ENCODE peak calls at places on chromosomes 1 and 21, in five cellular contexts. U, D, R, A and N are unnamed samples.
A peak's percentile ranks its signal among the peaks of the same experiment; 100 is the strongest.

GRCh38 chr1:155455588-155456195 is 106.9 kb downstream of the ASH1L start:
- DNase-seq in D (no peak), A (no peak), R (no peak), U (no peak), N (no peak)

GRCh38 chr1:23865543-23865930 is 2.6 kb downstream of the FUCA1 start:
- DNase-seq in R (no peak), D (no peak), U (no peak), A (no peak), N (no peak)

GRCh38 chr1:15353839-15354579 is 55.7 kb upstream of the EFHD2 start:
- DNase-seq in D (no peak), R (no peak), A (no peak), U (no peak), N (no peak)

GRCh38 chr1:110798691-110799256 is 74.2 kb upstream of the CD53 start:
- DNase-seq in A (no peak), U (no peak), D (no peak), R (no peak), N (no peak)

GRCh38 chr1:230426246-230427101 is at the start of gene PGBD5:
- DNase-seq in A (peak; percentile 69), R (no peak), U (peak; percentile 85), D (peak; percentile 85), N (peak; percentile 76)

GRCh38 chr1:16430598-16430997 is 6.6 kb downstream of the SPATA21 start:
- DNase-seq in D (no peak), R (no peak), U (no peak), A (no peak), N (no peak)

GRCh38 chr1:23168079-23168461 is 586 bp downstream of the LUZP1 start:
- DNase-seq in U (peak; percentile 47), R (no peak), D (no peak), A (peak; percentile 68), N (peak; percentile 25)

GRCh38 chr1:19083081-19083480 is 126.6 kb upstream of the IFFO2 start:
- DNase-seq in A (no peak), R (no peak), D (no peak), U (no peak), N (no peak)

GRCh38 chr21:42746593-42747266 is 93.3 kb downstream of the PDE9A start:
- DNase-seq in R (no peak), A (peak; percentile 70), U (no peak), D (no peak), N (no peak)

GRCh38 chr1:169115891-169116585 is 9.5 kb downstream of the ATP1B1 start:
- DNase-seq in U (no peak), D (no peak), R (no peak), A (peak; percentile 77), N (no peak)

GRCh38 chr1:234743866-234744581 is 134.0 kb upstream of the IRF2BP2 start:
- DNase-seq in D (no peak), A (no peak), R (no peak), U (peak; percentile 55), N (no peak)

GRCh38 chr1:78229344-78229743 is 183.6 kb downstream of the GIPC2 start:
- DNase-seq in R (no peak), U (no peak), A (no peak), D (no peak), N (no peak)

GRCh38 chr1:21641967-21642366 is 27.2 kb downstream of the RAP1GAP start:
- DNase-seq in U (no peak), A (no peak), R (no peak), D (no peak), N (no peak)

GRCh38 chr21:34029724-34030528 is 43.5 kb upstream of the MRPS6 start:
- DNase-seq in D (no peak), R (peak; percentile 37), U (peak; percentile 49), A (no peak), N (peak; percentile 31)

GRCh38 chr1:160863422-160864131 is 890 bp upstream of the CD244 start:
- DNase-seq in U (no peak), D (no peak), R (no peak), A (no peak), N (no peak)

GRCh38 chr1:151511636-151512215 is 539 bp downstream of the CGN start:
- DNase-seq in A (peak; percentile 72), U (peak; percentile 49), R (no peak), D (no peak), N (peak; percentile 45)

GRCh38 chr1:175555266-175555665 is 188.1 kb downstream of the TNR start:
- DNase-seq in R (no peak), A (no peak), D (no peak), U (no peak), N (no peak)

GRCh38 chr1:8274396-8274795 is 43.5 kb upstream of the SLC45A1 start:
- DNase-seq in D (no peak), R (no peak), A (no peak), U (no peak), N (no peak)

GRCh38 chr21:46320331-46320801 is 3.3 kb downstream of the C21orf58 start:
- DNase-seq in D (no peak), R (no peak), U (no peak), A (no peak), N (no peak)

GRCh38 chr1:170790175-170790574 is 126.2 kb downstream of the PRRX1 start:
- DNase-seq in R (no peak), U (no peak), D (no peak), A (no peak), N (no peak)

GRCh38 chr1:226309398-226310122 is 596 bp upstream of the LIN9 start:
- DNase-seq in U (no peak), R (no peak), A (peak; percentile 72), D (no peak), N (peak; percentile 57)

GRCh38 chr1:204255966-204256365 is 42.2 kb upstream of the GOLT1A start:
- DNase-seq in A (no peak), D (no peak), U (no peak), R (no peak), N (no peak)

GRCh38 chr1:152188673-152189591 is 29.9 kb upstream of the RPTN start:
- DNase-seq in D (peak; percentile 18), A (peak; percentile 86), R (peak; percentile 74), U (peak; percentile 64), N (no peak)

GRCh38 chr1:153921803-153922075 is 1.0 kb downstream of the GATAD2B start:
- DNase-seq in R (no peak), A (no peak), U (no peak), D (no peak), N (no peak)

GRCh38 chr21:26432410-26432809 is 140.7 kb downstream of the CYYR1 start:
- DNase-seq in D (no peak), A (no peak), R (no peak), U (no peak), N (no peak)

GRCh38 chr1:53123462-53124129 is 18.8 kb downstream of the SLC1A7 start:
- DNase-seq in A (peak; percentile 91), U (no peak), D (no peak), R (no peak), N (no peak)

GRCh38 chr1:61825398-61825797 is 83.1 kb downstream of the PATJ start:
- DNase-seq in R (no peak), A (no peak), D (no peak), U (no peak), N (no peak)

GRCh38 chr1:59026472-59026948 is 242.7 kb upstream of the JUN start:
- DNase-seq in A (no peak), R (no peak), D (no peak), U (no peak), N (no peak)